ENCODE peak calls at places on chromosome 10, in five cellular contexts. One of them, this sample, is unnamed.
A peak's percentile ranks its signal among the peaks of the same experiment; 100 is the strongest.

GRCh38 chr10:3452234-3452633 is 279.7 kb upstream of the PITRM1 start:
- DNase-seq in coronary artery: no peak
- DNase-seq in AG09309: peak; percentile 82
- DNase-seq in OCI-LY7: no peak
- DNase-seq in astrocyte of the spinal cord: peak; percentile 98
- DNase-seq in this sample: peak; percentile 70

GRCh38 chr10:111756541-111757061 is 427.0 kb downstream of the GPAM start:
- DNase-seq in AG09309: no peak
- DNase-seq in OCI-LY7: peak; percentile 50
- DNase-seq in astrocyte of the spinal cord: peak; percentile 4
- DNase-seq in coronary artery: no peak
- DNase-seq in this sample: peak; percentile 71

GRCh38 chr10:34467902-34468301 is 347.2 kb downstream of the PARD3 start:
- DNase-seq in AG09309: no peak
- DNase-seq in coronary artery: no peak
- DNase-seq in OCI-LY7: no peak
- DNase-seq in astrocyte of the spinal cord: no peak
- DNase-seq in this sample: no peak

GRCh38 chr10:114100848-114101741 is 57.4 kb downstream of the ADRB1 start:
- DNase-seq in OCI-LY7: no peak
- DNase-seq in astrocyte of the spinal cord: peak; percentile 40
- DNase-seq in coronary artery: no peak
- DNase-seq in AG09309: no peak
- DNase-seq in this sample: no peak

GRCh38 chr10:111093741-111094380 is 17.0 kb downstream of the ADRA2A start:
- DNase-seq in AG09309: no peak
- DNase-seq in astrocyte of the spinal cord: peak; percentile 20
- DNase-seq in coronary artery: no peak
- DNase-seq in OCI-LY7: no peak
- DNase-seq in this sample: peak; percentile 40

GRCh38 chr10:60964257-60965235 is 20.6 kb upstream of the RHOBTB1 start:
- DNase-seq in coronary artery: peak; percentile 77
- DNase-seq in astrocyte of the spinal cord: peak; percentile 92
- DNase-seq in OCI-LY7: peak; percentile 60
- DNase-seq in AG09309: no peak
- DNase-seq in this sample: peak; percentile 90

GRCh38 chr10:69224862-69225657 is 4.9 kb downstream of the HKDC1 start:
- DNase-seq in coronary artery: no peak
- DNase-seq in astrocyte of the spinal cord: no peak
- DNase-seq in OCI-LY7: peak; percentile 51
- DNase-seq in AG09309: no peak
- DNase-seq in this sample: peak; percentile 74

GRCh38 chr10:118504044-118504944 is 91.2 kb downstream of the PRLHR start:
- DNase-seq in OCI-LY7: no peak
- DNase-seq in astrocyte of the spinal cord: peak; percentile 34
- DNase-seq in coronary artery: no peak
- DNase-seq in AG09309: no peak
- DNase-seq in this sample: peak; percentile 97

GRCh38 chr10:77756319-77757232 is 119.0 kb upstream of the KCNMA1 start:
- DNase-seq in AG09309: peak; percentile 14
- DNase-seq in coronary artery: no peak
- DNase-seq in astrocyte of the spinal cord: peak; percentile 77
- DNase-seq in OCI-LY7: peak; percentile 23
- DNase-seq in this sample: peak; percentile 80

GRCh38 chr10:95242581-95243317 is 48.1 kb downstream of the PDLIM1 start:
- DNase-seq in AG09309: peak; percentile 32
- DNase-seq in coronary artery: no peak
- DNase-seq in astrocyte of the spinal cord: peak; percentile 67
- DNase-seq in OCI-LY7: peak; percentile 69
- DNase-seq in this sample: peak; percentile 71
- TF ChIP-seq CTCF in AG09309: peak; percentile 87
- TF ChIP-seq CTCF in coronary artery: peak; percentile 31
- TF ChIP-seq CTCF in astrocyte of the spinal cord: peak; percentile 70
- TF ChIP-seq CTCF in OCI-LY7: peak; percentile 89
- TF ChIP-seq CTCF in this sample: peak; percentile 87

GRCh38 chr10:8990280-8990987 is 935.9 kb downstream of the GATA3 start:
- DNase-seq in AG09309: no peak
- DNase-seq in astrocyte of the spinal cord: no peak
- DNase-seq in OCI-LY7: no peak
- DNase-seq in coronary artery: no peak
- DNase-seq in this sample: no peak
- TF ChIP-seq CTCF in AG09309: no peak
- TF ChIP-seq CTCF in astrocyte of the spinal cord: no peak
- TF ChIP-seq CTCF in OCI-LY7: no peak
- TF ChIP-seq CTCF in coronary artery: no peak
- TF ChIP-seq CTCF in this sample: no peak

DNA sequence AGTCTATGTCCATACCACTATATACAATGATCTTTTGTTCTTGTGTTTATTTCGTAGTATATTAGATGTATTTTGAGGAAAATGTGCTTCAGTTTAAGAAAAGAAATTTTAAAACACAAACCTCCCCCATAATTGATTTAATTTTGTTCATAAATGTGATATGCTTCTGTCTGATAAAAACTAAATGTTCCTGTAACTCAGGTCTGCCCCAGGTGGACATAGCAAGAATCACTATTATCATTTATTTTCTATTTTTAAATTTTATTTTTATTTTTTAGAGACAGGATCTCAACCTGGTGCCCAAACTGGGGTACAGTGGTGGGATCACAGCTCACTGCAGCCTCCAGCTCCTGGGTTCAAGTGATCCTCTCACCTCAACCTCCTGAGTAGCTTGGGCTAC is 43.2 kb downstream of the BEND7 start:
- DNase-seq in coronary artery: no peak
- DNase-seq in OCI-LY7: peak; percentile 2
- DNase-seq in AG09309: no peak
- DNase-seq in astrocyte of the spinal cord: peak; percentile 2
- DNase-seq in this sample: peak; percentile 1
- TF ChIP-seq CTCF in coronary artery: no peak
- TF ChIP-seq CTCF in OCI-LY7: peak; percentile 65
- TF ChIP-seq CTCF in AG09309: peak; percentile 36
- TF ChIP-seq CTCF in astrocyte of the spinal cord: peak; percentile 50
- TF ChIP-seq CTCF in this sample: peak; percentile 27

DNA sequence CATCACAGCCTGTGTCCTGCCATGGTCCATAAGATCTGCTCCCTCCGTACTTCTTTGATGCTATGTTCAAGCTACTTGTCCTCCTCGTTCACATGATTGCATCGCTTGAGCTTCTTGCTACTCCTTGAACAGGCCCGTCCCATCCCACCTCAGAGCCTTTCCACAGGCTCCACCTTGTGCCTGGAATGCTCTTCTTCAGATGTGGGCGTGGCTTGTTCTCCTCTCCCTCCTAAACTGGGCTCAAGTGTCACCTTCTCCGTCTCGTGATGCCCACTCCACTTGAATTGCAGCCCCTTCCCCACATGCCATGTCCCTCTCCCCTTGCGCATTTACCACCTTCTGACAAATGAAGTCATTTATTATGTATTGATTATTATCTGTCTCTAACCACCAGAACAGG is 124.5 kb downstream of the PLPP4 start:
- DNase-seq in coronary artery: no peak
- DNase-seq in OCI-LY7: no peak
- DNase-seq in AG09309: no peak
- DNase-seq in astrocyte of the spinal cord: no peak
- DNase-seq in this sample: peak; percentile 36
- TF ChIP-seq CTCF in coronary artery: no peak
- TF ChIP-seq CTCF in OCI-LY7: no peak
- TF ChIP-seq CTCF in AG09309: no peak
- TF ChIP-seq CTCF in astrocyte of the spinal cord: no peak
- TF ChIP-seq CTCF in this sample: no peak